ENCODE peak calls at places on chromosomes 3 and 15, in six cellular contexts. One of them, this sample, is unnamed. For H3K27me3, the result is how much of the 10 kb centered on the place peaks cover.

GRCh38 chr15:52020253-52021085 is 1.4 kb downstream of the MAPK6 start:
- DNase-seq in HepG2: no peak
- DNase-seq in GM12878: no peak
- DNase-seq in H1: no peak
- DNase-seq in HCT116: no peak
- DNase-seq in K562: no peak
- DNase-seq in this sample: no peak

GRCh38 chr3:66195347-66195783 is 25.4 kb upstream of the SLC25A26 start:
- DNase-seq in HepG2: no peak
- DNase-seq in K562: peak
- DNase-seq in HCT116: peak
- DNase-seq in H1: peak
- DNase-seq in GM12878: no peak
- DNase-seq in this sample: no peak

GRCh38 chr3:70245746-70246525 is 66.5 kb downstream of the MDFIC2 start:
- DNase-seq in HCT116: no peak
- DNase-seq in K562: no peak
- DNase-seq in H1: no peak
- DNase-seq in GM12878: no peak
- DNase-seq in HepG2: no peak
- DNase-seq in this sample: no peak

GRCh38 chr15:37094542-37095196 is 5.7 kb downstream of the MEIS2 start:
- DNase-seq in H1: no peak
- DNase-seq in K562: no peak
- DNase-seq in HCT116: no peak
- DNase-seq in HepG2: no peak
- DNase-seq in GM12878: no peak
- DNase-seq in this sample: peak

GRCh38 chr3:127764841-127765362 is 57.4 kb downstream of the MGLL start:
- DNase-seq in K562: no peak
- DNase-seq in H1: no peak
- DNase-seq in HCT116: no peak
- DNase-seq in GM12878: peak
- DNase-seq in HepG2: no peak
- DNase-seq in this sample: no peak

GRCh38 chr3:163785693-163786092 is 1292.6 kb downstream of the SI start:
- DNase-seq in HCT116: peak
- DNase-seq in H1: peak
- DNase-seq in GM12878: no peak
- DNase-seq in K562: no peak
- DNase-seq in HepG2: no peak
- DNase-seq in this sample: no peak

GRCh38 chr15:60922736-60923135 is 306.4 kb downstream of the RORA start:
- DNase-seq in H1: no peak
- DNase-seq in K562: no peak
- DNase-seq in HepG2: no peak
- DNase-seq in HCT116: no peak
- DNase-seq in GM12878: no peak
- DNase-seq in this sample: no peak

GRCh38 chr15:64356443-64357040 is 569 bp upstream of the CSNK1G1 start:
- DNase-seq in K562: no peak
- DNase-seq in GM12878: no peak
- DNase-seq in HCT116: peak
- DNase-seq in HepG2: peak
- DNase-seq in H1: no peak
- DNase-seq in this sample: no peak

GRCh38 chr15:39344662-39345141 is 236.2 kb upstream of the THBS1 start:
- DNase-seq in HCT116: no peak
- DNase-seq in GM12878: no peak
- DNase-seq in H1: no peak
- DNase-seq in K562: no peak
- DNase-seq in HepG2: peak
- DNase-seq in this sample: peak

GRCh38 chr3:69137006-69137405 is 14.6 kb upstream of the LMOD3 start:
- DNase-seq in H1: no peak
- DNase-seq in HepG2: no peak
- DNase-seq in GM12878: no peak
- DNase-seq in HCT116: no peak
- DNase-seq in K562: no peak
- DNase-seq in this sample: no peak

GRCh38 chr15:94056314-94056713 is 175.0 kb upstream of the MCTP2 start:
- DNase-seq in HCT116: no peak
- DNase-seq in K562: no peak
- DNase-seq in HepG2: no peak
- DNase-seq in H1: no peak
- DNase-seq in GM12878: no peak
- DNase-seq in this sample: no peak

GRCh38 chr3:72011495-72011894 is 226.5 kb upstream of the PROK2 start:
- DNase-seq in K562: no peak
- DNase-seq in GM12878: no peak
- DNase-seq in HepG2: no peak
- DNase-seq in HCT116: no peak
- DNase-seq in H1: no peak
- DNase-seq in this sample: no peak

GRCh38 chr15:37758412-37758811 is 176.0 kb upstream of the TMCO5A start:
- DNase-seq in HepG2: peak
- DNase-seq in H1: no peak
- DNase-seq in HCT116: no peak
- DNase-seq in GM12878: no peak
- DNase-seq in K562: no peak
- DNase-seq in this sample: no peak

GRCh38 chr15:98968576-98968975 is 39.0 kb downstream of the PGPEP1L start:
- DNase-seq in HCT116: no peak
- DNase-seq in GM12878: no peak
- DNase-seq in HepG2: no peak
- DNase-seq in H1: peak
- DNase-seq in K562: no peak
- DNase-seq in this sample: no peak

GRCh38 chr3:145125307-145125706 is 1035.7 kb downstream of the PLOD2 start:
- DNase-seq in HepG2: no peak
- DNase-seq in H1: no peak
- DNase-seq in GM12878: no peak
- DNase-seq in HCT116: no peak
- DNase-seq in K562: no peak
- DNase-seq in this sample: no peak

GRCh38 chr3:79255696-79256095 is 512.1 kb downstream of the ROBO1 start:
- DNase-seq in GM12878: no peak
- DNase-seq in HCT116: no peak
- DNase-seq in H1: no peak
- DNase-seq in K562: no peak
- DNase-seq in HepG2: no peak
- DNase-seq in this sample: no peak

GRCh38 chr3:79253704-79254103 is 514.1 kb downstream of the ROBO1 start:
- DNase-seq in K562: no peak
- DNase-seq in GM12878: no peak
- DNase-seq in HCT116: no peak
- DNase-seq in HepG2: no peak
- DNase-seq in H1: no peak
- DNase-seq in this sample: no peak

GRCh38 chr3:79257811-79258210 is 510.0 kb downstream of the ROBO1 start:
- DNase-seq in HCT116: no peak
- DNase-seq in HepG2: no peak
- DNase-seq in K562: no peak
- DNase-seq in GM12878: no peak
- DNase-seq in H1: no peak
- DNase-seq in this sample: no peak

GRCh38 chr3:79255292-79255691 is 512.5 kb downstream of the ROBO1 start:
- DNase-seq in H1: no peak
- DNase-seq in K562: no peak
- DNase-seq in HCT116: no peak
- DNase-seq in GM12878: no peak
- DNase-seq in HepG2: no peak
- DNase-seq in this sample: no peak

DNA sequence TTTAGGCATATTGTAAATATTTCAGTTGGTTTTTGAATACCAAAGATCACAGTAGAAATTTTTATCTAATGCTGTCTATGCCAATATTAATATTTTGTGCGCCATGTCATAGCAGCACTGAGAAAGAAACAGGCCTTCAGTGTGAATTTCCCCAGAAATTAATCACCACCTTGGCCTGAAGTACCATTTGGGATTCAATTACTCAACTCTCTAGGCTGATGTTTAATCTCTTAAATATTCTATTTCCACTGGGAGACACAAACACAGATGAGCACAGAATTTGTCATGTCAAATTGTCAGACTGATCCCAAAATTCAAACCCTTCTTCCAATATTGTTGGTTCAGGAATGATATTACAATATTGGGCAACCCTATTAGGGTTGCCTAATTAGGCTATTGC is 509.3 kb downstream of the ROBO1 start:
- DNase-seq in HepG2: no peak
- DNase-seq in K562: no peak
- DNase-seq in H1: no peak
- DNase-seq in HCT116: no peak
- DNase-seq in GM12878: no peak
- DNase-seq in this sample: no peak
- TF ChIP-seq ZNF274 in HepG2: no peak
- TF ChIP-seq ZNF274 in K562: no peak
- TF ChIP-seq ZNF274 in H1: no peak
- TF ChIP-seq ZNF274 in HCT116: no peak
- TF ChIP-seq ZNF274 in GM12878: no peak
- TF ChIP-seq ZNF274 in this sample: no peak

GRCh38 chr3:11154953-11155325 is 646 bp downstream of the HRH1 start:
- DNase-seq in GM12878: no peak
- DNase-seq in HCT116: no peak
- DNase-seq in HepG2: no peak
- DNase-seq in K562: no peak
- DNase-seq in H1: peak
- DNase-seq in this sample: no peak

GRCh38 chr3:11157406-11157805 is 3.1 kb downstream of the HRH1 start:
- DNase-seq in HCT116: no peak
- DNase-seq in K562: no peak
- DNase-seq in HepG2: no peak
- DNase-seq in H1: no peak
- DNase-seq in GM12878: no peak
- DNase-seq in this sample: no peak

GRCh38 chr3:11154036-11154952 is at the start of gene HRH1:
- DNase-seq in H1: peak
- DNase-seq in GM12878: no peak
- DNase-seq in K562: no peak
- DNase-seq in HCT116: no peak
- DNase-seq in HepG2: no peak
- DNase-seq in this sample: no peak

GRCh38 chr3:11155341-11156025 is 1.2 kb downstream of the HRH1 start:
- DNase-seq in HepG2: peak
- DNase-seq in K562: peak
- DNase-seq in GM12878: no peak
- DNase-seq in HCT116: peak
- DNase-seq in H1: peak
- DNase-seq in this sample: peak

GRCh38 chr3:11156026-11156410 is 1.7 kb downstream of the HRH1 start:
- DNase-seq in K562: no peak
- DNase-seq in HepG2: no peak
- DNase-seq in GM12878: no peak
- DNase-seq in HCT116: no peak
- DNase-seq in H1: no peak
- DNase-seq in this sample: no peak
- H3K27me3 ChIP-seq in K562: under half
- H3K27me3 ChIP-seq in HepG2: under half
- H3K27me3 ChIP-seq in GM12878: under half
- H3K27me3 ChIP-seq in HCT116: under half
- H3K27me3 ChIP-seq in H1: under half
- H3K27me3 ChIP-seq in this sample: half or more

DNA sequence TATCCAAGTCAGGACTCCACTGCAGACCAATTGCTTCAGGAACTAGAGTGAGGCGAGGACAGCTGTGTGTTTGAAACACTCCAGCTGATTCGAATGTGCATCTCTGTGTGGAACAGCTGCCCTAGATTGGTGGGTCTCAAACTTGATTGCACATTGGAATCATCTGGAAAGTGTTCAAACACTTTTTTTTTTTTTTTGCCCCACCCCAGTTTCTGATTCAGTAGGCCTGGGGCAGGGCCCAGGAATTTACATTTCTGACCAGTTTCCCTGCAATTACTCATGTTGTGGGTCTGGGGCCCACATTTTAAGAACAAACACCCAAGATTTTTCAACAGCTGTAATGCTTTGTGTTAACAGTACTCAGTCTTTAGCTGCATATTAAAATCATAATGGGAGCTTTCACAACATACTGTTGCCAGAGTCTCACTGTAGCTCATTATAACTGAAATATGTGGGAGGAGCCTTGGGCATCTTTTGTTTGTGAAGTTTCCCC is 156.6 kb downstream of the NR1D2 start:
- DNase-seq in HepG2: no peak
- DNase-seq in HCT116: no peak
- DNase-seq in K562: no peak
- DNase-seq in GM12878: no peak
- DNase-seq in H1: no peak
- DNase-seq in this sample: no peak
- TF ChIP-seq ZNF274 in HepG2: no peak
- TF ChIP-seq ZNF274 in HCT116: no peak
- TF ChIP-seq ZNF274 in K562: no peak
- TF ChIP-seq ZNF274 in GM12878: no peak
- TF ChIP-seq ZNF274 in H1: no peak
- TF ChIP-seq ZNF274 in this sample: no peak

DNA sequence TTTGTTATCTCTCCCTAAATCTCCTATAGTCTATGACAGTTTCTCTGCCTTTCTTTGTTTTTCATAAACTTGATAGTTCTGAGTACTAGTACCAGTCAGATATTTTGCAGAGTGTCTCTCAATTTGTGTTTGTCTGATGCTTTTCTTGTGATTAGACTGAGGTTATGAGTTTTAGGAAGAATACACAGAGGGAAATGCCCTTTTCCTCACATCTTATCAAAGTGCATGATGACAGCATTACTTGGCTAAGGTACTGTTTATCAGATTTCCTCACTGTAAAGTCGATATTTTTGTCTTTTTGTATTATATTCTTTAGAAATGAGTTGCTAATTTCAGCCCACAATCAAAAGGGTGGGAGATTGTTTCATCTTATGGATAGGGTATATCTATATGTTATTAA is 45.6 kb downstream of the GLCE start:
- DNase-seq in HCT116: no peak
- DNase-seq in HepG2: no peak
- DNase-seq in H1: no peak
- DNase-seq in GM12878: no peak
- DNase-seq in K562: no peak
- DNase-seq in this sample: no peak
- H3K27me3 ChIP-seq in HCT116: under half
- H3K27me3 ChIP-seq in HepG2: under half
- H3K27me3 ChIP-seq in H1: under half
- H3K27me3 ChIP-seq in GM12878: under half
- H3K27me3 ChIP-seq in K562: under half
- H3K27me3 ChIP-seq in this sample: under half

DNA sequence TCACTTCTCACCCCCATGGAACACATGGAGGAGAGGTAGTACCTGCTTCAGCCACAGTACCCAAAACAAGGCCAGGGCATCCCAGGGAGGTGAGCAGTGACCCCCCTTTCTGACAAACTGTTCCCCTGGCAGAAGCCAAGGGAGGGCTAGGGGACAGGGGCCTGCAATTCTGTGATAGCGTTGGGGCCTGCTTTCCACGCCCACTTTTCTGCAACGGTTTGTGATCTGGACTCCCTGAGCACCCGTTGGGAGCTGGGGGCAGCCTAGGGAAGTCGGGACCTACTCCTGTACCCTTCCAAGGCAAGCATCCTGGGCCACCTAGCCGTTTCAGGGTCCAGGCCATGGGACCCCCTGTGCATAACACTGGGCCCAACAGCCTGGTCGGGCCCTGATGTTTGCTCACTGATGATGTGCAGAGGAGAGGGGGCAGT is 996 bp upstream of the DNAJA4 start:
- DNase-seq in HCT116: no peak
- DNase-seq in H1: no peak
- DNase-seq in K562: peak
- DNase-seq in HepG2: no peak
- DNase-seq in GM12878: no peak
- DNase-seq in this sample: no peak
- TF ChIP-seq ZNF274 in HCT116: no peak
- TF ChIP-seq ZNF274 in H1: no peak
- TF ChIP-seq ZNF274 in K562: no peak
- TF ChIP-seq ZNF274 in HepG2: no peak
- TF ChIP-seq ZNF274 in GM12878: no peak
- TF ChIP-seq ZNF274 in this sample: no peak

This sample was measured in NT2/D1.